ENCODE peak calls at places on chromosomes 4 and X, in eight cellular contexts. One of them, this sample, is unnamed.

GRCh38 chr4:84678976-84679744 is 96.2 kb downstream of the CDS1 start:
- DNase-seq in AG10803: no peak
- DNase-seq in MM.1S: no peak
- DNase-seq in fibroblast of the aortic adventitia: peak
- DNase-seq in fibroblast of lung: no peak
- DNase-seq in effector memory CD4-positive, alpha-beta T cell: no peak
- DNase-seq in astrocyte of the cerebellum: no peak
- DNase-seq in left lung: no peak
- DNase-seq in this sample: no peak

GRCh38 chr4:2343476-2343875 is 75.0 kb downstream of the ZFYVE28 start:
- DNase-seq in fibroblast of lung: no peak
- DNase-seq in left lung: no peak
- DNase-seq in fibroblast of the aortic adventitia: no peak
- DNase-seq in effector memory CD4-positive, alpha-beta T cell: no peak
- DNase-seq in MM.1S: no peak
- DNase-seq in AG10803: no peak
- DNase-seq in astrocyte of the cerebellum: no peak
- DNase-seq in this sample: peak

GRCh38 chr4:110754726-110755125 is 131.8 kb upstream of the PITX2 start:
- DNase-seq in effector memory CD4-positive, alpha-beta T cell: no peak
- DNase-seq in astrocyte of the cerebellum: peak
- DNase-seq in fibroblast of lung: peak
- DNase-seq in left lung: no peak
- DNase-seq in MM.1S: no peak
- DNase-seq in AG10803: peak
- DNase-seq in fibroblast of the aortic adventitia: no peak
- DNase-seq in this sample: no peak

GRCh38 chr4:113106076-113106475 is 56.6 kb downstream of the ANK2 start:
- DNase-seq in left lung: no peak
- DNase-seq in AG10803: peak
- DNase-seq in fibroblast of the aortic adventitia: peak
- DNase-seq in MM.1S: no peak
- DNase-seq in fibroblast of lung: peak
- DNase-seq in effector memory CD4-positive, alpha-beta T cell: no peak
- DNase-seq in astrocyte of the cerebellum: peak
- DNase-seq in this sample: no peak

GRCh38 chrX:105150557-105150956 is 69.9 kb downstream of the TEX13A start:
- DNase-seq in effector memory CD4-positive, alpha-beta T cell: no peak
- DNase-seq in AG10803: peak
- DNase-seq in MM.1S: no peak
- DNase-seq in fibroblast of lung: no peak
- DNase-seq in fibroblast of the aortic adventitia: no peak
- DNase-seq in left lung: no peak
- DNase-seq in astrocyte of the cerebellum: no peak
- DNase-seq in this sample: no peak

GRCh38 chr4:24915121-24915922 is 2.5 kb upstream of the CCDC149 start:
- DNase-seq in fibroblast of lung: peak
- DNase-seq in fibroblast of the aortic adventitia: no peak
- DNase-seq in AG10803: no peak
- DNase-seq in MM.1S: no peak
- DNase-seq in left lung: no peak
- DNase-seq in astrocyte of the cerebellum: no peak
- DNase-seq in effector memory CD4-positive, alpha-beta T cell: no peak
- DNase-seq in this sample: no peak

GRCh38 chr4:72489267-72489666 is 79.8 kb downstream of the ADAMTS3 start:
- DNase-seq in AG10803: peak
- DNase-seq in MM.1S: no peak
- DNase-seq in fibroblast of lung: peak
- DNase-seq in astrocyte of the cerebellum: no peak
- DNase-seq in effector memory CD4-positive, alpha-beta T cell: no peak
- DNase-seq in fibroblast of the aortic adventitia: peak
- DNase-seq in left lung: no peak
- DNase-seq in this sample: no peak

GRCh38 chrX:153226344-153227190 is 47.5 kb downstream of the MAGEA1 start:
- DNase-seq in fibroblast of the aortic adventitia: peak
- DNase-seq in AG10803: peak
- DNase-seq in astrocyte of the cerebellum: no peak
- DNase-seq in fibroblast of lung: peak
- DNase-seq in left lung: peak
- DNase-seq in MM.1S: no peak
- DNase-seq in effector memory CD4-positive, alpha-beta T cell: no peak
- DNase-seq in this sample: peak

GRCh38 chr4:22339491-22339890 is 176.4 kb downstream of the ADGRA3 start:
- DNase-seq in MM.1S: no peak
- DNase-seq in astrocyte of the cerebellum: no peak
- DNase-seq in AG10803: no peak
- DNase-seq in effector memory CD4-positive, alpha-beta T cell: no peak
- DNase-seq in fibroblast of the aortic adventitia: no peak
- DNase-seq in fibroblast of lung: no peak
- DNase-seq in left lung: no peak
- DNase-seq in this sample: no peak

GRCh38 chrX:19964017-19964710 is 26.7 kb downstream of the BCLAF3 start:
- DNase-seq in left lung: no peak
- DNase-seq in fibroblast of lung: peak
- DNase-seq in effector memory CD4-positive, alpha-beta T cell: no peak
- DNase-seq in astrocyte of the cerebellum: no peak
- DNase-seq in fibroblast of the aortic adventitia: no peak
- DNase-seq in MM.1S: no peak
- DNase-seq in AG10803: no peak
- DNase-seq in this sample: no peak

GRCh38 chr4:107740381-107740780 is 20.3 kb upstream of the PAPSS1 start:
- DNase-seq in MM.1S: no peak
- DNase-seq in astrocyte of the cerebellum: no peak
- DNase-seq in effector memory CD4-positive, alpha-beta T cell: no peak
- DNase-seq in fibroblast of the aortic adventitia: no peak
- DNase-seq in AG10803: peak
- DNase-seq in fibroblast of lung: peak
- DNase-seq in left lung: no peak
- DNase-seq in this sample: no peak

GRCh38 chr4:6494431-6495295 is 22.2 kb upstream of the PPP2R2C start:
- DNase-seq in astrocyte of the cerebellum: no peak
- DNase-seq in MM.1S: no peak
- DNase-seq in AG10803: no peak
- DNase-seq in fibroblast of lung: no peak
- DNase-seq in left lung: no peak
- DNase-seq in fibroblast of the aortic adventitia: no peak
- DNase-seq in effector memory CD4-positive, alpha-beta T cell: no peak
- DNase-seq in this sample: no peak

GRCh38 chr4:6492027-6492590 is 19.7 kb upstream of the PPP2R2C start:
- DNase-seq in fibroblast of lung: no peak
- DNase-seq in astrocyte of the cerebellum: no peak
- DNase-seq in fibroblast of the aortic adventitia: no peak
- DNase-seq in effector memory CD4-positive, alpha-beta T cell: no peak
- DNase-seq in AG10803: no peak
- DNase-seq in MM.1S: no peak
- DNase-seq in left lung: no peak
- DNase-seq in this sample: no peak

GRCh38 chr4:6493668-6494304 is 21.4 kb upstream of the PPP2R2C start:
- DNase-seq in astrocyte of the cerebellum: no peak
- DNase-seq in AG10803: peak
- DNase-seq in MM.1S: no peak
- DNase-seq in effector memory CD4-positive, alpha-beta T cell: no peak
- DNase-seq in fibroblast of lung: peak
- DNase-seq in fibroblast of the aortic adventitia: peak
- DNase-seq in left lung: no peak
- DNase-seq in this sample: no peak

GRCh38 chr4:6491235-6491634 is 18.8 kb upstream of the PPP2R2C start:
- DNase-seq in left lung: no peak
- DNase-seq in astrocyte of the cerebellum: no peak
- DNase-seq in MM.1S: no peak
- DNase-seq in AG10803: no peak
- DNase-seq in fibroblast of lung: no peak
- DNase-seq in fibroblast of the aortic adventitia: no peak
- DNase-seq in effector memory CD4-positive, alpha-beta T cell: no peak
- DNase-seq in this sample: no peak

DNA sequence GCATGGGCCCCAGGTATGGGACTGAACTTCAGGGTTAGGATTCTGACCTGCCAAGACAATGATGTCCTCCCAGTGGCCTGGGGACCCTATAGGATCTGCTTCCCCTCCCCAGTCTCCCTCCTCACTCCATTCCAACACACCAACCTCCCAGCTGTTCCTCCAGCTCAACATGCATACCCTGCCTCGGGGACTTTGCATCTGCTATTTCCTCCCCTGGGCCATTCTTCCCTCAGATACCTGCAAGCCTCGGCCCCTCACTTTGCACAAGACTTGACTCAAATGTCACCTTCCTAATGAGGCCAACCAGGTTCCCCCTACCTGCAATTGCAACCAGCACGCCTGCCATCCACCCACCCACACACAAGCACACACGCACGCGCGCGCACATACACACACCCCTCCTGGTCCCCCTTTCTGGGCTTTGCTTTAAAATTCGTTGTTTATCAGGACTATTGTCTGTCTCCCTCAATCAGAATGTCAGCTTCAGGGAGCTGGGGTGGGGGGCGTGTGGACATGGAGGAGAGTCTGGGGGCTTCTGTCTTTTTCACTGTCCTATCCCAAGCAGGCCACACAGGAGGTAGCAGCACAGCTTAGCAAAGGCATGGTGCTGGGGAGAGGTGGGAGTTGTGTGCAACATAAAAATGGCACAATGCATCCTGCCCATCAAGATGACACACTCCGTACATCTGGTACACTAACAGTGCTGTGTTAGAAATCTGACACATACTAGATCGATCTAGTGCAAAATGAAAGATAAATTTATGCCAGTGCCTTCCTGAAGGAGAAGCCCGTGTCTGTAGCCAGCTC is 20.6 kb upstream of the PPP2R2C start:
- DNase-seq in MM.1S: no peak
- DNase-seq in astrocyte of the cerebellum: no peak
- DNase-seq in AG10803: no peak
- DNase-seq in effector memory CD4-positive, alpha-beta T cell: no peak
- DNase-seq in left lung: no peak
- DNase-seq in fibroblast of lung: no peak
- DNase-seq in fibroblast of the aortic adventitia: no peak
- DNase-seq in this sample: no peak
- H3K4me3 ChIP-seq in MM.1S: no peak
- H3K4me3 ChIP-seq in astrocyte of the cerebellum: no peak
- H3K4me3 ChIP-seq in AG10803: no peak
- H3K4me3 ChIP-seq in effector memory CD4-positive, alpha-beta T cell: no peak
- H3K4me3 ChIP-seq in left lung: no peak
- H3K4me3 ChIP-seq in fibroblast of lung: no peak
- H3K4me3 ChIP-seq in fibroblast of the aortic adventitia: no peak
- H3K4me3 ChIP-seq in this sample: no peak

GRCh38 chrX:109472939-109473713 is 8.8 kb downstream of the GUCY2F start:
- DNase-seq in effector memory CD4-positive, alpha-beta T cell: no peak
- DNase-seq in AG10803: peak
- DNase-seq in astrocyte of the cerebellum: peak
- DNase-seq in MM.1S: peak
- DNase-seq in fibroblast of lung: peak
- DNase-seq in left lung: no peak
- DNase-seq in fibroblast of the aortic adventitia: peak
- DNase-seq in this sample: no peak
- H3K4me3 ChIP-seq in effector memory CD4-positive, alpha-beta T cell: no peak
- H3K4me3 ChIP-seq in AG10803: no peak
- H3K4me3 ChIP-seq in astrocyte of the cerebellum: no peak
- H3K4me3 ChIP-seq in MM.1S: no peak
- H3K4me3 ChIP-seq in fibroblast of lung: no peak
- H3K4me3 ChIP-seq in left lung: no peak
- H3K4me3 ChIP-seq in fibroblast of the aortic adventitia: no peak
- H3K4me3 ChIP-seq in this sample: no peak

GRCh38 chr4:153790962-153791551 is 2.2 kb upstream of the SFRP2 start:
- DNase-seq in astrocyte of the cerebellum: no peak
- DNase-seq in left lung: no peak
- DNase-seq in effector memory CD4-positive, alpha-beta T cell: no peak
- DNase-seq in fibroblast of lung: peak
- DNase-seq in MM.1S: no peak
- DNase-seq in AG10803: peak
- DNase-seq in fibroblast of the aortic adventitia: no peak
- DNase-seq in this sample: peak

GRCh38 chr4:153787156-153787555 is 1.7 kb downstream of the SFRP2 start:
- DNase-seq in MM.1S: no peak
- DNase-seq in astrocyte of the cerebellum: no peak
- DNase-seq in effector memory CD4-positive, alpha-beta T cell: no peak
- DNase-seq in fibroblast of lung: no peak
- DNase-seq in left lung: no peak
- DNase-seq in fibroblast of the aortic adventitia: no peak
- DNase-seq in AG10803: no peak
- DNase-seq in this sample: no peak

GRCh38 chr4:153789741-153790651 is 1.1 kb upstream of the SFRP2 start:
- DNase-seq in left lung: no peak
- DNase-seq in astrocyte of the cerebellum: no peak
- DNase-seq in effector memory CD4-positive, alpha-beta T cell: no peak
- DNase-seq in MM.1S: no peak
- DNase-seq in AG10803: peak
- DNase-seq in fibroblast of lung: no peak
- DNase-seq in fibroblast of the aortic adventitia: peak
- DNase-seq in this sample: no peak

GRCh38 chr4:153788064-153788418 is 842 bp downstream of the SFRP2 start:
- DNase-seq in fibroblast of lung: no peak
- DNase-seq in MM.1S: no peak
- DNase-seq in left lung: no peak
- DNase-seq in astrocyte of the cerebellum: no peak
- DNase-seq in effector memory CD4-positive, alpha-beta T cell: no peak
- DNase-seq in AG10803: no peak
- DNase-seq in fibroblast of the aortic adventitia: no peak
- DNase-seq in this sample: no peak

DNA sequence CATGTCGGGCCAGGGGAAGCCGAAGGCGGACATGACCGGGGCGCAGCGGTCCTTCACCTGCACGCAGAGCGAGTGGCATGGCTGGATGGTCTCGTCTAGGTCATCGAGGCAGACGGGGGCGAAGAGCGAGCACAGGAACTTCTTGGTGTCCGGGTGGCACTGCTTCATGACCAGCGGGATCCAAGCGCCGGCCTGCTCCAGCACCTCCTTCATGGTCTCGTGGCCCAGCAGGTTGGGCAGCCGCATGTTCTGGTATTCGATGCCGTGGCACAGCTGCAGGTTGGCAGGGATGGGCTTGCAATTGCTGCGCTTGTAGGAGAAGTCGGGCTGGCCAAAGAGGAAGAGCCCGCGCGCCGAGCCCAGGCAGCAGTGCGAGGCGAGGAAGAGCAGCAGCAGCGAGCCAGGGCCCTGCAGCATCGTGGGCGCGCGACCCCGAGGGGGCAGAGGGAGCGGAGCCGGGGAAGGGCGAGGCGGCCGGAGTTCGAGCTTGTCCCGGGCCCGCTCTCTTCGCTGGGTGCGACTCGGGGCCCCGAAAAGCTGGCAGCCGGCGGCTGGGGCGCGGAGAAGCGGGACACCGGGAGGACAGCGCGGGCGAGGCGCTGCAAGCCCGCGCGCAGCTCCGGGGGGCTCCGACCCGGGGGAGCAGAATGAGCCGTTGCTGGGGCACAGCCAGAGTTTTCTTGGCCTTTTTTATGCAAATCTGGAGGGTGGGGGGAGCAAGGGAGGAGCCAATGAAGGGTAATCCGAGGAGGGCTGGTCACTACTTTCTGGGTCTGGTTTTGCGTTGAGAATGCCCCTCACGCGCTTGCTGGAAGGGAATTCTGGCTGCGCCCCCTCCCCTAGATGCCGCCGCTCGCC is at the start of gene SFRP2:
- DNase-seq in astrocyte of the cerebellum: no peak
- DNase-seq in MM.1S: no peak
- DNase-seq in fibroblast of the aortic adventitia: no peak
- DNase-seq in left lung: no peak
- DNase-seq in fibroblast of lung: no peak
- DNase-seq in effector memory CD4-positive, alpha-beta T cell: no peak
- DNase-seq in AG10803: no peak
- DNase-seq in this sample: peak
- H3K4me3 ChIP-seq in astrocyte of the cerebellum: peak
- H3K4me3 ChIP-seq in MM.1S: no peak
- H3K4me3 ChIP-seq in fibroblast of the aortic adventitia: peak
- H3K4me3 ChIP-seq in left lung: no peak
- H3K4me3 ChIP-seq in fibroblast of lung: no peak
- H3K4me3 ChIP-seq in effector memory CD4-positive, alpha-beta T cell: peak
- H3K4me3 ChIP-seq in AG10803: peak
- H3K4me3 ChIP-seq in this sample: peak

GRCh38 chr4:139017861-139018260 is 2.3 kb downstream of the NOCT start:
- DNase-seq in MM.1S: no peak
- DNase-seq in left lung: no peak
- DNase-seq in fibroblast of lung: peak
- DNase-seq in fibroblast of the aortic adventitia: peak
- DNase-seq in AG10803: peak
- DNase-seq in astrocyte of the cerebellum: no peak
- DNase-seq in effector memory CD4-positive, alpha-beta T cell: no peak
- DNase-seq in this sample: no peak
- H3K4me3 ChIP-seq in MM.1S: no peak
- H3K4me3 ChIP-seq in left lung: no peak
- H3K4me3 ChIP-seq in fibroblast of lung: peak
- H3K4me3 ChIP-seq in fibroblast of the aortic adventitia: peak
- H3K4me3 ChIP-seq in AG10803: peak
- H3K4me3 ChIP-seq in astrocyte of the cerebellum: peak
- H3K4me3 ChIP-seq in effector memory CD4-positive, alpha-beta T cell: no peak
- H3K4me3 ChIP-seq in this sample: no peak

This sample was measured in lower lobe of right lung.